ENCODE peak calls at places on chromosome 4, in six cellular contexts. N, L, D, Z, G and O are unnamed samples.

GRCh38 chr4:54152846-54153600 is 53.1 kb downstream of the GSX2 start:
- DNase-seq in N (peak; percentile 70), L (peak; percentile 84), D (no peak), Z (no peak), G (no peak), O (no peak)

GRCh38 chr4:174521800-174522182 is 497 bp downstream of the HPGD start:
- DNase-seq in N (no peak), L (peak; percentile 42), D (no peak), Z (peak; percentile 77), G (no peak), O (no peak)

GRCh38 chr4:168710353-168710946 is 213.6 kb downstream of the PALLD start:
- DNase-seq in N (peak; percentile 50), L (peak; percentile 61), D (peak; percentile 60), Z (peak; percentile 74), G (no peak), O (no peak)

GRCh38 chr4:184713887-184714286 is 20.0 kb downstream of the CENPU start:
- DNase-seq in N (no peak), L (no peak), D (no peak), Z (no peak), G (no peak), O (no peak)

GRCh38 chr4:148557793-148558192 is 115.6 kb upstream of the NR3C2 start:
- DNase-seq in N (no peak), L (no peak), D (no peak), Z (no peak), G (no peak), O (no peak)

GRCh38 chr4:124433500-124433899 is 279.0 kb downstream of the ANKRD50 start:
- DNase-seq in N (no peak), L (no peak), D (no peak), Z (no peak), G (no peak), O (no peak)

GRCh38 chr4:112560084-112560483 is 44.1 kb upstream of the NEUROG2 start:
- DNase-seq in N (no peak), L (no peak), D (no peak), Z (peak; percentile 4), G (no peak), O (no peak)

GRCh38 chr4:244471-244870 is 60.8 kb downstream of the ZNF732 start:
- DNase-seq in N (peak; percentile 3), L (peak; percentile 30), D (peak; percentile 42), Z (no peak), G (peak; percentile 23), O (no peak)

GRCh38 chr4:3372933-3373465 is 68.8 kb upstream of the HGFAC start:
- DNase-seq in N (no peak), L (no peak), D (peak; percentile 94), Z (peak; percentile 68), G (peak; percentile 13), O (no peak)

GRCh38 chr4:125833-126232 is 1.5 kb downstream of the ZNF718 start:
- DNase-seq in N (no peak), L (no peak), D (no peak), Z (no peak), G (no peak), O (no peak)

GRCh38 chr4:78169728-78170127 is 112.6 kb downstream of the FRAS1 start:
- DNase-seq in N (no peak), L (no peak), D (no peak), Z (no peak), G (no peak), O (no peak)

GRCh38 chr4:24956091-24956490 is 43.2 kb upstream of the CCDC149 start:
- DNase-seq in N (no peak), L (no peak), D (no peak), Z (no peak), G (no peak), O (no peak)

GRCh38 chr4:89056953-89057398 is at the start of gene FAM13A:
- DNase-seq in N (peak; percentile 86), L (peak; percentile 93), D (peak; percentile 85), Z (peak; percentile 96), G (no peak), O (peak; percentile 78)

GRCh38 chr4:95728145-95728544 is 111.7 kb upstream of the PDHA2 start:
- DNase-seq in N (no peak), L (peak; percentile 48), D (no peak), Z (no peak), G (no peak), O (no peak)

GRCh38 chr4:123856689-123857545 is 460.3 kb downstream of the SPRY1 start:
- DNase-seq in N (peak; percentile 45), L (peak; percentile 31), D (peak; percentile 53), Z (peak; percentile 74), G (no peak), O (no peak)

GRCh38 chr4:173039617-173040176 is 128.9 kb upstream of the GALNT7 start:
- DNase-seq in N (no peak), L (no peak), D (no peak), Z (no peak), G (no peak), O (no peak)

GRCh38 chr4:128880662-128881061 is 71.2 kb downstream of the JADE1 start:
- DNase-seq in N (no peak), L (no peak), D (no peak), Z (no peak), G (no peak), O (no peak)

GRCh38 chr4:81913427-81913878 is 441.7 kb upstream of the RASGEF1B start:
- DNase-seq in N (peak; percentile 40), L (peak; percentile 73), D (peak; percentile 47), Z (peak; percentile 84), G (peak; percentile 35), O (peak; percentile 0)

GRCh38 chr4:8840816-8841455 is 30.7 kb downstream of the HMX1 start:
- DNase-seq in N (no peak), L (no peak), D (no peak), Z (no peak), G (no peak), O (no peak)

GRCh38 chr4:27010334-27010940 is 149.8 kb downstream of the STIM2 start:
- DNase-seq in N (peak; percentile 58), L (peak; percentile 67), D (peak; percentile 69), Z (peak; percentile 85), G (peak; percentile 59), O (no peak)

GRCh38 chr4:22514001-22514400 is 1.9 kb downstream of the ADGRA3 start:
- DNase-seq in N (peak; percentile 53), L (peak; percentile 88), D (no peak), Z (no peak), G (no peak), O (peak; percentile 35)

GRCh38 chr4:174157106-174157607 is 126.3 kb downstream of the FBXO8 start:
- DNase-seq in N (no peak), L (no peak), D (no peak), Z (peak; percentile 92), G (no peak), O (no peak)

GRCh38 chr4:108774809-108775530 is 12.1 kb upstream of the ETNPPL start:
- DNase-seq in N (no peak), L (peak; percentile 18), D (peak; percentile 69), Z (no peak), G (no peak), O (no peak)

GRCh38 chr4:82491251-82491960 is 61.0 kb downstream of the ENOPH1 start:
- DNase-seq in N (no peak), L (no peak), D (no peak), Z (no peak), G (no peak), O (no peak)

GRCh38 chr4:86453044-86453501 is 93.2 kb upstream of the MAPK10 start:
- DNase-seq in N (no peak), L (peak; percentile 23), D (peak; percentile 54), Z (no peak), G (no peak), O (no peak)

GRCh38 chr4:152255437-152255836 is 280.5 kb downstream of the FBXW7 start:
- DNase-seq in N (peak; percentile 31), L (peak; percentile 72), D (no peak), Z (no peak), G (peak; percentile 42), O (no peak)